ENCODE peak calls at places on chromosomes 11 and 22, in nine cellular contexts. One of them, this sample, is unnamed.
A peak's percentile ranks its signal among the peaks of the same experiment; 100 is the strongest.

GRCh38 chr11:132802932-132803331 is 729.4 kb downstream of the OPCML start:
- DNase-seq in IMR-90: no peak
- DNase-seq in GM12878: no peak
- DNase-seq in Peyer's patch: no peak
- DNase-seq in esophagus muscularis mucosa: no peak
- DNase-seq in stomach: no peak
- DNase-seq in right lobe of liver: no peak
- DNase-seq in lower leg skin: no peak
- DNase-seq in body of pancreas: no peak
- DNase-seq in this sample: no peak

GRCh38 chr22:27724181-27724580 is 77.4 kb downstream of the MN1 start:
- DNase-seq in IMR-90: no peak
- DNase-seq in GM12878: no peak
- DNase-seq in Peyer's patch: no peak
- DNase-seq in esophagus muscularis mucosa: no peak
- DNase-seq in stomach: no peak
- DNase-seq in right lobe of liver: no peak
- DNase-seq in lower leg skin: no peak
- DNase-seq in body of pancreas: no peak
- DNase-seq in this sample: no peak

GRCh38 chr22:48445113-48445827 is 1382.4 kb downstream of the BRD1 start:
- DNase-seq in IMR-90: no peak
- DNase-seq in GM12878: no peak
- DNase-seq in Peyer's patch: peak; percentile 29
- DNase-seq in esophagus muscularis mucosa: no peak
- DNase-seq in stomach: no peak
- DNase-seq in right lobe of liver: no peak
- DNase-seq in lower leg skin: no peak
- DNase-seq in body of pancreas: no peak
- DNase-seq in this sample: no peak

GRCh38 chr11:73262851-73263495 is 9.2 kb upstream of the P2RY6 start:
- DNase-seq in IMR-90: peak; percentile 52
- DNase-seq in GM12878: no peak
- DNase-seq in Peyer's patch: no peak
- DNase-seq in esophagus muscularis mucosa: no peak
- DNase-seq in stomach: no peak
- DNase-seq in right lobe of liver: no peak
- DNase-seq in lower leg skin: peak; percentile 20
- DNase-seq in body of pancreas: no peak
- DNase-seq in this sample: no peak

GRCh38 chr22:27879923-27880322 is 39.1 kb downstream of the PITPNB start:
- DNase-seq in IMR-90: peak; percentile 54
- DNase-seq in GM12878: no peak
- DNase-seq in Peyer's patch: no peak
- DNase-seq in esophagus muscularis mucosa: no peak
- DNase-seq in stomach: no peak
- DNase-seq in right lobe of liver: no peak
- DNase-seq in lower leg skin: no peak
- DNase-seq in body of pancreas: peak; percentile 25
- DNase-seq in this sample: no peak

GRCh38 chr11:6438979-6439571 is 1.7 kb downstream of the HPX start:
- DNase-seq in IMR-90: peak; percentile 59
- DNase-seq in GM12878: no peak
- DNase-seq in Peyer's patch: no peak
- DNase-seq in esophagus muscularis mucosa: no peak
- DNase-seq in stomach: peak; percentile 68
- DNase-seq in right lobe of liver: peak; percentile 33
- DNase-seq in lower leg skin: no peak
- DNase-seq in body of pancreas: peak; percentile 77
- DNase-seq in this sample: peak; percentile 28

GRCh38 chr11:128116447-128117240 is 470.7 kb downstream of the ETS1 start:
- DNase-seq in IMR-90: no peak
- DNase-seq in GM12878: no peak
- DNase-seq in Peyer's patch: no peak
- DNase-seq in esophagus muscularis mucosa: no peak
- DNase-seq in stomach: no peak
- DNase-seq in right lobe of liver: no peak
- DNase-seq in lower leg skin: no peak
- DNase-seq in body of pancreas: no peak
- DNase-seq in this sample: no peak

GRCh38 chr11:134670961-134671370 is 258.9 kb upstream of the B3GAT1 start:
- DNase-seq in IMR-90: no peak
- DNase-seq in GM12878: no peak
- DNase-seq in Peyer's patch: no peak
- DNase-seq in esophagus muscularis mucosa: peak; percentile 91
- DNase-seq in stomach: peak; percentile 8
- DNase-seq in right lobe of liver: no peak
- DNase-seq in lower leg skin: peak; percentile 56
- DNase-seq in body of pancreas: no peak
- DNase-seq in this sample: no peak

GRCh38 chr11:94028436-94028835 is 7.3 kb downstream of the HEPHL1 start:
- DNase-seq in IMR-90: peak; percentile 81
- DNase-seq in GM12878: no peak
- DNase-seq in Peyer's patch: no peak
- DNase-seq in esophagus muscularis mucosa: peak; percentile 62
- DNase-seq in stomach: no peak
- DNase-seq in right lobe of liver: no peak
- DNase-seq in lower leg skin: no peak
- DNase-seq in body of pancreas: no peak
- DNase-seq in this sample: no peak

GRCh38 chr11:111539426-111540113 is 950 bp upstream of the LAYN start:
- DNase-seq in IMR-90: no peak
- DNase-seq in GM12878: no peak
- DNase-seq in Peyer's patch: no peak
- DNase-seq in esophagus muscularis mucosa: no peak
- DNase-seq in stomach: no peak
- DNase-seq in right lobe of liver: no peak
- DNase-seq in lower leg skin: no peak
- DNase-seq in body of pancreas: no peak
- DNase-seq in this sample: no peak

GRCh38 chr11:112834277-112834755 is 126.9 kb upstream of the NCAM1 start:
- DNase-seq in IMR-90: no peak
- DNase-seq in GM12878: no peak
- DNase-seq in Peyer's patch: no peak
- DNase-seq in esophagus muscularis mucosa: no peak
- DNase-seq in stomach: peak; percentile 89
- DNase-seq in right lobe of liver: peak; percentile 35
- DNase-seq in lower leg skin: no peak
- DNase-seq in body of pancreas: peak; percentile 75
- DNase-seq in this sample: no peak

GRCh38 chr11:13388741-13389140 is 74.3 kb downstream of the BTBD10 start:
- DNase-seq in IMR-90: no peak
- DNase-seq in GM12878: no peak
- DNase-seq in Peyer's patch: no peak
- DNase-seq in esophagus muscularis mucosa: no peak
- DNase-seq in stomach: no peak
- DNase-seq in right lobe of liver: no peak
- DNase-seq in lower leg skin: no peak
- DNase-seq in body of pancreas: no peak
- DNase-seq in this sample: no peak

GRCh38 chr11:13386567-13386966 is 76.5 kb downstream of the BTBD10 start:
- DNase-seq in IMR-90: no peak
- DNase-seq in GM12878: no peak
- DNase-seq in Peyer's patch: no peak
- DNase-seq in esophagus muscularis mucosa: no peak
- DNase-seq in stomach: no peak
- DNase-seq in right lobe of liver: no peak
- DNase-seq in lower leg skin: no peak
- DNase-seq in body of pancreas: no peak
- DNase-seq in this sample: no peak

GRCh38 chr11:13391217-13391616 is 71.8 kb downstream of the BTBD10 start:
- DNase-seq in IMR-90: no peak
- DNase-seq in GM12878: no peak
- DNase-seq in Peyer's patch: no peak
- DNase-seq in esophagus muscularis mucosa: no peak
- DNase-seq in stomach: no peak
- DNase-seq in right lobe of liver: no peak
- DNase-seq in lower leg skin: no peak
- DNase-seq in body of pancreas: no peak
- DNase-seq in this sample: no peak
- TF ChIP-seq POLR2A in IMR-90: no peak
- TF ChIP-seq POLR2A in GM12878: no peak
- TF ChIP-seq POLR2A in Peyer's patch: no peak
- TF ChIP-seq POLR2A in esophagus muscularis mucosa: no peak
- TF ChIP-seq POLR2A in stomach: no peak
- TF ChIP-seq POLR2A in right lobe of liver: no peak
- TF ChIP-seq POLR2A in lower leg skin: no peak
- TF ChIP-seq POLR2A in body of pancreas: no peak
- TF ChIP-seq POLR2A in this sample: no peak

GRCh38 chr22:35837328-35837727 is 119.7 kb downstream of the APOL5 start:
- DNase-seq in IMR-90: no peak
- DNase-seq in GM12878: no peak
- DNase-seq in Peyer's patch: no peak
- DNase-seq in esophagus muscularis mucosa: no peak
- DNase-seq in stomach: no peak
- DNase-seq in right lobe of liver: no peak
- DNase-seq in lower leg skin: no peak
- DNase-seq in body of pancreas: no peak
- DNase-seq in this sample: no peak
- H3K4me3 ChIP-seq in IMR-90: no peak overlapping the region
- H3K4me3 ChIP-seq in GM12878: no peak overlapping the region
- H3K4me3 ChIP-seq in Peyer's patch: peak overlapping the region; percentile 35
- H3K4me3 ChIP-seq in esophagus muscularis mucosa: no peak overlapping the region
- H3K4me3 ChIP-seq in stomach: no peak overlapping the region
- H3K4me3 ChIP-seq in right lobe of liver: no peak overlapping the region
- H3K4me3 ChIP-seq in lower leg skin: no peak overlapping the region
- H3K4me3 ChIP-seq in body of pancreas: no peak overlapping the region
- H3K4me3 ChIP-seq in this sample: no peak overlapping the region

DNA sequence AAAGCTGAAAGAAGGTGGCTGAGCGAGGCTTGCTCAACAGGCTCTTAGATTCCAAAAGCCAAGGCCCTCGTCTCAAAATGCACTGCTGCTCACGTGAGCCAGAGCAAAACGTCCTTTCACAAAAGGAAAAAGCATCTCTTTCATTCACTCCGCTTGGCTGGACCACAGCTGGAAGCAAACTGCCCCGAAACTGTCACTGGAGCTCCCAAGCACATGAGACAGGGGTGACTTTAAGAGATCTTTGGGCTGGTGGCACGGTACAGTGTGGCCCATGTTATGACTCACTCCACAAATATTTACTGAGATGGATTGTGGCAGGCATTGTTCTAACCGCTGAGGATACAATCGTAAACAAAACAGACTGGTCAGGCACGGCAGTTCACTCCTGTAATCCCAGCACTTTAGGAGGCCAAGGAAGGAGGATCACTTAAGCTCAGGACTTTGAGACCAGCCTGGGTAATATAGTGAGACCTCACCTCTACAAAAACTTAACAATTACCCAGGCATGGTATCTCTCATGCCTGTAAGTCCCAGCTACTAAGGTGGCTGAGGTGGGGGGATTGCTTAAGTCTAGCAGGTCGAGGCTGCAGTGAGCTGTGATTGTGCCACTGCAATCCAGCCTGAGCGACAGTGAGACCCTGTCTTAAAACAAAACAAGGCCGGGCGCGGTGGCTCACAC is 3.6 kb downstream of the PLA2G6 start:
- DNase-seq in IMR-90: peak; percentile 89
- DNase-seq in GM12878: no peak
- DNase-seq in Peyer's patch: no peak
- DNase-seq in esophagus muscularis mucosa: no peak
- DNase-seq in stomach: peak; percentile 45
- DNase-seq in right lobe of liver: no peak
- DNase-seq in lower leg skin: peak; percentile 94
- DNase-seq in body of pancreas: peak; percentile 49
- DNase-seq in this sample: peak; percentile 38
- TF ChIP-seq POLR2A in IMR-90: no peak
- TF ChIP-seq POLR2A in GM12878: no peak
- TF ChIP-seq POLR2A in Peyer's patch: no peak
- TF ChIP-seq POLR2A in esophagus muscularis mucosa: no peak
- TF ChIP-seq POLR2A in stomach: no peak
- TF ChIP-seq POLR2A in right lobe of liver: no peak
- TF ChIP-seq POLR2A in lower leg skin: no peak
- TF ChIP-seq POLR2A in body of pancreas: no peak
- TF ChIP-seq POLR2A in this sample: no peak

GRCh38 chr11:12694182-12694531 is 19.9 kb downstream of the TEAD1 start:
- DNase-seq in IMR-90: peak; percentile 44
- DNase-seq in GM12878: no peak
- DNase-seq in Peyer's patch: no peak
- DNase-seq in esophagus muscularis mucosa: no peak
- DNase-seq in stomach: peak; percentile 61
- DNase-seq in right lobe of liver: peak; percentile 35
- DNase-seq in lower leg skin: no peak
- DNase-seq in body of pancreas: peak; percentile 64
- DNase-seq in this sample: no peak
- H3K4me3 ChIP-seq in IMR-90: peak overlapping the region; percentile 0
- H3K4me3 ChIP-seq in GM12878: no peak overlapping the region
- H3K4me3 ChIP-seq in Peyer's patch: peak overlapping the region; percentile 19
- H3K4me3 ChIP-seq in esophagus muscularis mucosa: peak overlapping the region; percentile 32
- H3K4me3 ChIP-seq in stomach: no peak overlapping the region
- H3K4me3 ChIP-seq in right lobe of liver: peak overlapping the region; percentile 14
- H3K4me3 ChIP-seq in lower leg skin: no peak overlapping the region
- H3K4me3 ChIP-seq in body of pancreas: no peak overlapping the region
- H3K4me3 ChIP-seq in this sample: peak overlapping the region; percentile 17

DNA sequence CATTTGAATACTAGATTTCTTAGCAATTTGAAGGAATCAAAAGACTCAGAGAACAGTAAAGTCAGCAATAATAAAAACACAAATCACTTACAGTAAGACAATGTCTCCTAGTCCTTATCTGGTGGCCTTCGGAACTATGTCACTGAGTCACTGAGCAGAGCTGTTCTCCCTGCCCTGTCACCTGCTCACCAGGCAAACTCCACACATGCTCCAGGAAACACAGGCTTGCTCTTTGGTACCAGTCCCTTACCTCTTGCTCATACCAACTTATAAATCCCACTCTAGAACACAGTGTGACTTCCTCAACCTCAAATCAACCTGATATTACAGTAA is 81.1 kb upstream of the CHRM4 start:
- DNase-seq in IMR-90: no peak
- DNase-seq in GM12878: no peak
- DNase-seq in Peyer's patch: peak; percentile 68
- DNase-seq in esophagus muscularis mucosa: no peak
- DNase-seq in stomach: peak; percentile 46
- DNase-seq in right lobe of liver: peak; percentile 20
- DNase-seq in lower leg skin: no peak
- DNase-seq in body of pancreas: peak; percentile 59
- DNase-seq in this sample: no peak
- TF ChIP-seq POLR2A in IMR-90: no peak
- TF ChIP-seq POLR2A in GM12878: no peak
- TF ChIP-seq POLR2A in Peyer's patch: no peak
- TF ChIP-seq POLR2A in esophagus muscularis mucosa: no peak
- TF ChIP-seq POLR2A in stomach: no peak
- TF ChIP-seq POLR2A in right lobe of liver: no peak
- TF ChIP-seq POLR2A in lower leg skin: no peak
- TF ChIP-seq POLR2A in body of pancreas: no peak
- TF ChIP-seq POLR2A in this sample: no peak

GRCh38 chr11:61815790-61816735 is 740 bp downstream of the FADS1 start:
- DNase-seq in IMR-90: peak; percentile 60
- DNase-seq in GM12878: no peak
- DNase-seq in Peyer's patch: peak; percentile 61
- DNase-seq in esophagus muscularis mucosa: no peak
- DNase-seq in stomach: peak; percentile 47
- DNase-seq in right lobe of liver: peak; percentile 79
- DNase-seq in lower leg skin: peak; percentile 92
- DNase-seq in body of pancreas: peak; percentile 57
- DNase-seq in this sample: peak; percentile 73
- H3K4me3 ChIP-seq in IMR-90: peak overlapping the region; percentile 86
- H3K4me3 ChIP-seq in GM12878: peak overlapping the region; percentile 81
- H3K4me3 ChIP-seq in Peyer's patch: peak overlapping the region; percentile 63
- H3K4me3 ChIP-seq in esophagus muscularis mucosa: peak overlapping the region; percentile 71
- H3K4me3 ChIP-seq in stomach: peak overlapping the region; percentile 60
- H3K4me3 ChIP-seq in right lobe of liver: peak overlapping the region; percentile 68
- H3K4me3 ChIP-seq in lower leg skin: peak overlapping the region; percentile 42
- H3K4me3 ChIP-seq in body of pancreas: peak overlapping the region; percentile 22
- H3K4me3 ChIP-seq in this sample: peak overlapping the region; percentile 64

This sample was measured in uterus.